ENCODE peak calls at places on chromosomes 4 and X, in seven cellular contexts. One of them, this sample, is unnamed.

GRCh38 chrX:68830486-68831404 is 1.9 kb downstream of the EFNB1 start:
- DNase-seq in C1 segment of cervical spinal cord: no peak
- DNase-seq in mucosa of gallbladder: peak
- DNase-seq in T-helper 1 cell: no peak
- DNase-seq in omental fat pad: no peak
- DNase-seq in NCI-H774: no peak
- DNase-seq in NCI-H748 treated with DMSO at 0.1 percent for 48 hours: no peak
- DNase-seq in this sample: no peak

GRCh38 chrX:129637217-129638109 is 17.3 kb downstream of the APLN start:
- DNase-seq in C1 segment of cervical spinal cord: peak
- DNase-seq in mucosa of gallbladder: peak
- DNase-seq in T-helper 1 cell: peak
- DNase-seq in omental fat pad: peak
- DNase-seq in NCI-H774: peak
- DNase-seq in NCI-H748 treated with DMSO at 0.1 percent for 48 hours: peak
- DNase-seq in this sample: peak

GRCh38 chr4:145937021-145937861 is 1.4 kb downstream of the ZNF827 start:
- DNase-seq in C1 segment of cervical spinal cord: peak
- DNase-seq in mucosa of gallbladder: peak
- DNase-seq in T-helper 1 cell: peak
- DNase-seq in omental fat pad: no peak
- DNase-seq in NCI-H774: no peak
- DNase-seq in NCI-H748 treated with DMSO at 0.1 percent for 48 hours: peak
- DNase-seq in this sample: no peak

GRCh38 chrX:154800508-154801207 is 4.6 kb downstream of the MPP1 start:
- DNase-seq in C1 segment of cervical spinal cord: no peak
- DNase-seq in mucosa of gallbladder: no peak
- DNase-seq in T-helper 1 cell: no peak
- DNase-seq in omental fat pad: no peak
- DNase-seq in NCI-H774: peak
- DNase-seq in NCI-H748 treated with DMSO at 0.1 percent for 48 hours: peak
- DNase-seq in this sample: no peak

GRCh38 chr4:68463796-68464195 is 16.5 kb downstream of the TMPRSS11E start:
- DNase-seq in C1 segment of cervical spinal cord: no peak
- DNase-seq in mucosa of gallbladder: no peak
- DNase-seq in T-helper 1 cell: no peak
- DNase-seq in omental fat pad: no peak
- DNase-seq in NCI-H774: no peak
- DNase-seq in NCI-H748 treated with DMSO at 0.1 percent for 48 hours: no peak
- DNase-seq in this sample: no peak

GRCh38 chr4:3317011-3317655 is 24.3 kb downstream of the RGS12 start:
- DNase-seq in C1 segment of cervical spinal cord: no peak
- DNase-seq in mucosa of gallbladder: no peak
- DNase-seq in T-helper 1 cell: no peak
- DNase-seq in omental fat pad: no peak
- DNase-seq in NCI-H774: no peak
- DNase-seq in NCI-H748 treated with DMSO at 0.1 percent for 48 hours: no peak
- DNase-seq in this sample: no peak

GRCh38 chrX:22800360-22800759 is 199.4 kb upstream of the DDX53 start:
- DNase-seq in C1 segment of cervical spinal cord: no peak
- DNase-seq in mucosa of gallbladder: no peak
- DNase-seq in T-helper 1 cell: no peak
- DNase-seq in omental fat pad: no peak
- DNase-seq in NCI-H774: no peak
- DNase-seq in NCI-H748 treated with DMSO at 0.1 percent for 48 hours: no peak
- DNase-seq in this sample: no peak

GRCh38 chr4:152310223-152310622 is 225.7 kb downstream of the FBXW7 start:
- DNase-seq in C1 segment of cervical spinal cord: no peak
- DNase-seq in mucosa of gallbladder: no peak
- DNase-seq in T-helper 1 cell: no peak
- DNase-seq in omental fat pad: no peak
- DNase-seq in NCI-H774: no peak
- DNase-seq in NCI-H748 treated with DMSO at 0.1 percent for 48 hours: no peak
- DNase-seq in this sample: no peak

GRCh38 chrX:20545538-20545937 is 278.8 kb upstream of the RPS6KA3 start:
- DNase-seq in C1 segment of cervical spinal cord: no peak
- DNase-seq in mucosa of gallbladder: no peak
- DNase-seq in T-helper 1 cell: no peak
- DNase-seq in omental fat pad: no peak
- DNase-seq in NCI-H774: no peak
- DNase-seq in NCI-H748 treated with DMSO at 0.1 percent for 48 hours: no peak
- DNase-seq in this sample: no peak

GRCh38 chr4:25320374-25321172 is 8.0 kb downstream of the ZCCHC4 start:
- DNase-seq in C1 segment of cervical spinal cord: no peak
- DNase-seq in mucosa of gallbladder: no peak
- DNase-seq in T-helper 1 cell: no peak
- DNase-seq in omental fat pad: no peak
- DNase-seq in NCI-H774: no peak
- DNase-seq in NCI-H748 treated with DMSO at 0.1 percent for 48 hours: no peak
- DNase-seq in this sample: no peak

GRCh38 chr4:11268149-11268548 is 160.5 kb downstream of the HS3ST1 start:
- DNase-seq in C1 segment of cervical spinal cord: no peak
- DNase-seq in mucosa of gallbladder: no peak
- DNase-seq in T-helper 1 cell: no peak
- DNase-seq in omental fat pad: no peak
- DNase-seq in NCI-H774: no peak
- DNase-seq in NCI-H748 treated with DMSO at 0.1 percent for 48 hours: no peak
- DNase-seq in this sample: no peak

GRCh38 chrX:499870-500364 is 113.2 kb upstream of the PPP2R3B start:
- DNase-seq in C1 segment of cervical spinal cord: no peak
- DNase-seq in mucosa of gallbladder: no peak
- DNase-seq in T-helper 1 cell: no peak
- DNase-seq in omental fat pad: no peak
- DNase-seq in NCI-H774: no peak
- DNase-seq in NCI-H748 treated with DMSO at 0.1 percent for 48 hours: no peak
- DNase-seq in this sample: no peak

GRCh38 chr4:141643557-141643956 is 7.2 kb downstream of the IL15 start:
- DNase-seq in C1 segment of cervical spinal cord: no peak
- DNase-seq in mucosa of gallbladder: no peak
- DNase-seq in T-helper 1 cell: no peak
- DNase-seq in omental fat pad: no peak
- DNase-seq in NCI-H774: no peak
- DNase-seq in NCI-H748 treated with DMSO at 0.1 percent for 48 hours: no peak
- DNase-seq in this sample: no peak

GRCh38 chr4:9880411-9881197 is 99.2 kb downstream of the DRD5 start:
- DNase-seq in C1 segment of cervical spinal cord: no peak
- DNase-seq in mucosa of gallbladder: no peak
- DNase-seq in T-helper 1 cell: no peak
- DNase-seq in omental fat pad: no peak
- DNase-seq in NCI-H774: no peak
- DNase-seq in NCI-H748 treated with DMSO at 0.1 percent for 48 hours: no peak
- DNase-seq in this sample: no peak

This sample was measured in NCI-H2107.